ENCODE peak calls at places on chromosomes 6 and 20, in eight cellular contexts. F is lung; T is fibroblast of lung; Z is OCI-LY7; N is PC-3; K is right lobe of liver; D is naive thymus-derived CD4-positive, alpha-beta T cell; J is CD8-positive, alpha-beta T cell. C is an unnamed sample. For H3K9me3, the result is how much of the 10 kb centered on the place peaks cover.

GRCh38 chr6:132797975-132798819 is at the start of gene SLC18B1:
- DNase-seq in F (peak), D (peak), J (peak), N (peak), T (peak), K (peak), Z (peak), C (peak)

GRCh38 chr20:56328861-56329260 is 29.9 kb upstream of the FAM210B start:
- DNase-seq in N (peak), J (no peak), T (no peak), Z (peak), K (no peak), F (no peak), D (no peak), C (no peak)

GRCh38 chr20:63308218-63308911 is 15.4 kb downstream of the COL20A1 start:
- DNase-seq in N (no peak), J (no peak), F (no peak), D (no peak), T (no peak), Z (no peak), K (no peak), C (no peak)

GRCh38 chr20:39364320-39364719 is 402.2 kb downstream of the DHX35 start:
- DNase-seq in J (no peak), Z (no peak), N (no peak), T (no peak), K (no peak), F (no peak), D (no peak), C (no peak)

GRCh38 chr6:140636698-140637402 is 1262.4 kb upstream of the CITED2 start:
- DNase-seq in F (no peak), T (no peak), J (no peak), K (no peak), D (no peak), N (no peak), Z (no peak), C (no peak)

GRCh38 chr20:23282546-23282945 is 68.0 kb upstream of the NXT1 start:
- DNase-seq in T (no peak), J (no peak), K (no peak), Z (no peak), N (no peak), D (no peak), F (no peak), C (no peak)

GRCh38 chr6:125267806-125268523 is 33.8 kb downstream of the HDDC2 start:
- DNase-seq in Z (no peak), N (peak), F (no peak), J (no peak), D (no peak), T (no peak), K (no peak), C (no peak)

GRCh38 chr6:7052441-7052936 is 55.3 kb upstream of the RREB1 start:
- DNase-seq in Z (no peak), K (peak), D (peak), J (peak), N (peak), F (peak), T (peak), C (no peak)

GRCh38 chr6:45480697-45481415 is 103.1 kb upstream of the SUPT3H start:
- DNase-seq in F (no peak), Z (no peak), D (no peak), N (no peak), T (no peak), K (no peak), J (no peak), C (no peak)

GRCh38 chr20:49281913-49282467 is 4.1 kb upstream of the ZNFX1 start:
- DNase-seq in Z (no peak), F (no peak), T (no peak), N (no peak), K (no peak), J (no peak), D (no peak), C (no peak)

GRCh38 chr20:49278817-49279676 is 1.2 kb upstream of the ZNFX1 start:
- DNase-seq in F (peak), T (no peak), Z (peak), J (no peak), N (no peak), D (no peak), K (peak), C (no peak)

GRCh38 chr20:49281059-49281912 is 3.4 kb upstream of the ZNFX1 start:
- DNase-seq in D (no peak), K (no peak), T (peak), J (no peak), Z (peak), N (peak), F (no peak), C (no peak)

GRCh38 chr20:49279677-49280462 is 2.0 kb upstream of the ZNFX1 start:
- DNase-seq in K (no peak), T (peak), D (no peak), Z (peak), N (no peak), F (no peak), J (no peak), C (no peak)

DNA sequence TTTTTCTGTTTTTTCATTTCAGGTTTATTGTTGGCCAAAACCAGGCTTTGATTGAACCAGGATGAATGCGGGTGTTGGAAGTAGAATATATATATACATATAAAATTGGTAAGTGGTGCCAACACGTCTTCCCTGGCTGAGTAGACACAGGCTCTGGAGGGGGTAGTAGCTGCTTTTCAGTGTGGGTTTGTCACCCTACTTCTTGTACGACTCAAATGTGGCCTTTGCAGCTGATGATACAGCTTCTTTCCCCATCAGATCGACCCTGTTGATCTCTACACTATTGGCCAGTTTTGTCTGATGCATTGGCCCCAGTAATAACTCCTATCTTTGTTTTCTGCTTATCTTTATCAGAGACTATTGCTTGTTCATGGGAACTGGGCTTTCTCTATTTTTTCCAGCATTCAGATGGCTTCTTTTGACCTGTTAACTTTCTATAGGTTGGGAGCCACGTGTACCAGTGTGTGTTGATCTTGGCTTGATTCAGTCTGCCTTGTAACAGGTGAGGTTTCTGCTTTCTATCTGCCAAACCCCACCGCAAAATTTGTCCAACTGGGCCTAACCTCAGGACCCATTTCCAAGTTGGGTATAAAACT is 2.7 kb upstream of the ZNFX1 start:
- DNase-seq in T (no peak), D (no peak), J (no peak), N (no peak), Z (peak), F (no peak), K (no peak), C (no peak)
- H3K9me3 ChIP-seq in T (under half), D (under half), J (under half), N (under half), Z (under half), F (under half), K (under half), C (under half)

GRCh38 chr6:109506841-109507240 is 23.8 kb upstream of the ZBTB24 start:
- DNase-seq in F (no peak), J (no peak), Z (no peak), N (no peak), T (no peak), K (no peak), D (no peak), C (no peak)
- H3K27ac ChIP-seq in F (no peak), J (no peak), Z (no peak), N (no peak), T (no peak), K (no peak), D (no peak), C (no peak)

GRCh38 chr20:31425797-31426196 is 14.6 kb upstream of the DEFB123 start:
- DNase-seq in K (no peak), F (no peak), Z (no peak), T (no peak), J (no peak), N (no peak), D (no peak), C (no peak)

DNA sequence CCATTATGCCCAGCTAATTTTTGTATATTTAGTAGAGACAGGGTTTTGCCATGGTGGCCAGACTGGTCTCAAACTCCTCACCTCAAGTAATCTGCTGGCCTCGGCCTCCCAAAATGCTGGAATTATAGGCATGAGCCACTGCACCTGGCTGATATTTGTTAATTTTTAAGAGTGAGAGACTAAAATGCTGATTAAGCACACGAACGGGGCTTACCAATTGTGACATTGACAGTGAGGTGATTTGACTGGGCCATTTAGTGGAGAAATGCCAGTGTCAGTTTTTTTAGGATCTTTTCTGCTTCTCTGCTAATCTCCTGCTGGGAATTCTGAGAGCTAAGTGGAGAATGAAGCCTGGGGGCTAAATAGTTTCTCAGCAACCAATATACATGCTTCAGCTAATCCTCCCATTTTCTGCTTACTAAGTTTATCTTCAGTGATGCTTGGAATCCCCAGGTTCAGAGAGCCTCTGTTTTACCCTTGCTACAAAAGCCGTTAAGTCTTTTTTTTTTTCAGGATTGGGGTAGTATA is 9.8 kb upstream of the DEFB123 start:
- DNase-seq in T (no peak), Z (no peak), J (no peak), D (no peak), K (no peak), N (no peak), F (no peak), C (no peak)
- H3K9me3 ChIP-seq in T (under half), Z (under half), J (under half), D (under half), K (under half), N (under half), F (under half), C (under half)

DNA sequence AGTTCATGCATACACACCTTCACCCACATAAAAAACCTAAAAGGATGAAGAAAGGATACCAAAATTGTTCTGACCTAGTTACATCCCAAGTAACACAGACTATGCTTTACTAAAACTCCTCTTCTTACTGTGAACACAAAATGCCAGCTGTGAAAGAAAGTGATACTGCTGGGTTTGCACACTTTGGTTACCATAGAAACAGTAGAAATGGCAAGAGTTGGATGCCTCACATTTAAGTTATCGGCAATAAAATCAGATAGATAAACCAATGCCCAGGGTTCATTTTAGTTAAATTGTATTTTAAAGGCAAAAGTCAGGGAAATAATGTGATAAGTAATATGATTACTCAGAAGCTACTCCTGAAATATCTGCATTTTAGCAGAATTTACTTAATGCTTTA is 161.9 kb downstream of the CDK19 start:
- DNase-seq in D (no peak), K (no peak), J (no peak), T (no peak), N (no peak), Z (no peak), F (no peak), C (no peak)
- H3K27ac ChIP-seq in D (no peak), K (no peak), J (no peak), T (no peak), N (peak), Z (no peak), F (no peak), C (no peak)

GRCh38 chr20:50188287-50188688 is 2.3 kb upstream of the CEBPB start:
- DNase-seq in N (no peak), F (no peak), T (no peak), K (no peak), Z (no peak), J (no peak), D (no peak), C (no peak)
- H3K9me3 ChIP-seq in N (under half), F (under half), T (under half), K (under half), Z (under half), J (under half), D (under half), C (under half)

DNA sequence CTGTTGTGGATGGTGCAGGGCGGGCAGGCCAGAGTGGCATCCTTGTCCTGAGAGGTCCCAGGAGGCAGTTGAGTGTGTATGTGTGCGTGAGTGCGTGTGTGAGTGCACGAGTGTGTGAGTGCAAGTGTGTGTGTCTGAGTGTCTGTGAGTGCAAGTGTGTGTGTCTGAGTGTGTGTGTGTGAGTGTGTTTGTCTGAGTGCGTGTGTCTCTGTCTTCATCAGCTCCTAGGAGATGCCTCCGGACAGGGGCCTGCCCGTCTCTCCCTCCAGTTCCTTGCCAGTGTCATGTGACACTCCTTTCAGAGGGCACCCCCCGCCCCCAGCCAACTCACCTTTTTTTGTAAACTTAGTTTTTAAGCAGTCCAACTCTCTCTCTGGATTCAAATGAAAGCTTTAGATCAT is 12.3 kb downstream of the IGF2R start:
- DNase-seq in T (no peak), N (no peak), J (no peak), D (no peak), K (no peak), Z (no peak), F (no peak), C (no peak)
- H3K27ac ChIP-seq in T (peak), N (no peak), J (no peak), D (peak), K (peak), Z (no peak), F (peak), C (peak)

GRCh38 chr20:6925744-6926278 is 158.3 kb downstream of the BMP2 start:
- DNase-seq in N (no peak), K (no peak), D (no peak), J (no peak), F (no peak), T (no peak), Z (no peak), C (no peak)

GRCh38 chr20:6921717-6922386 is 154.4 kb downstream of the BMP2 start:
- DNase-seq in D (no peak), N (no peak), T (no peak), K (no peak), J (no peak), Z (no peak), F (no peak), C (no peak)

GRCh38 chr20:6919792-6920468 is 152.4 kb downstream of the BMP2 start:
- DNase-seq in Z (no peak), D (no peak), N (no peak), T (no peak), K (no peak), J (no peak), F (no peak), C (no peak)

GRCh38 chr20:6920991-6921613 is 153.6 kb downstream of the BMP2 start:
- DNase-seq in D (no peak), T (peak), J (no peak), Z (no peak), F (no peak), N (peak), K (no peak), C (no peak)

GRCh38 chr20:6924681-6925080 is 157.2 kb downstream of the BMP2 start:
- DNase-seq in F (no peak), T (no peak), K (no peak), Z (no peak), J (no peak), N (no peak), D (no peak), C (no peak)
- H3K9me3 ChIP-seq in F (under half), T (under half), K (under half), Z (under half), J (under half), N (under half), D (under half), C (under half)

GRCh38 chr20:50506270-50506579 is 4.0 kb upstream of the PTPN1 start:
- DNase-seq in N (no peak), F (no peak), T (no peak), D (no peak), Z (no peak), J (no peak), K (no peak), C (no peak)

GRCh38 chr20:50504231-50504823 is 5.9 kb upstream of the PTPN1 start:
- DNase-seq in K (no peak), T (peak), N (no peak), D (no peak), J (no peak), Z (peak), F (no peak), C (no peak)

GRCh38 chr20:50496773-50497375 is 13.3 kb upstream of the PTPN1 start:
- DNase-seq in J (no peak), T (no peak), F (no peak), K (no peak), Z (no peak), N (peak), D (no peak), C (no peak)

GRCh38 chr20:50501970-50502745 is 8.0 kb upstream of the PTPN1 start:
- DNase-seq in N (no peak), K (no peak), Z (no peak), D (no peak), T (no peak), J (no peak), F (no peak), C (no peak)
- H3K27ac ChIP-seq in N (no peak), K (peak), Z (no peak), D (no peak), T (no peak), J (no peak), F (no peak), C (no peak)

C was measured in effector memory CD4-positive, alpha-beta T cell.